ENCODE peak calls at places on chromosomes 5 and 9, in nine cellular contexts. R is ovary, F is RWPE1, S is uterus, Z is right lobe of liver, M is choroid plexus epithelial cell, J is colonic mucosa, V is HFFc6, U is nephron progenitor cell. Q is an unnamed sample.

GRCh38 chr5:81234801-81235200 is 1.7 kb downstream of the CKMT2 start:
- DNase-seq in M (no peak), J (no peak), F (no peak), S (no peak), Z (no peak), R (peak), U (no peak), V (no peak), Q (no peak)

GRCh38 chr5:956941-957729 is 51.5 kb upstream of the NKD2 start:
- DNase-seq in Z (no peak), U (no peak), M (peak), R (no peak), F (peak), J (no peak), S (no peak), V (peak), Q (peak)

GRCh38 chr9:100294341-100294740 is 58.4 kb downstream of the TEX10 start:
- DNase-seq in M (peak), V (peak), R (no peak), J (no peak), U (no peak), S (no peak), Z (no peak), F (no peak), Q (no peak)

GRCh38 chr5:135242021-135242480 is 157.0 kb downstream of the MACROH2A1 start:
- DNase-seq in U (no peak), F (peak), M (no peak), R (no peak), V (peak), Z (no peak), S (peak), J (peak), Q (no peak)

GRCh38 chr5:105587963-105588662 is 2025.5 kb upstream of the NUDT12 start:
- DNase-seq in U (no peak), R (no peak), S (no peak), M (peak), F (no peak), V (no peak), J (no peak), Z (no peak), Q (no peak)

GRCh38 chr5:110115485-110115884 is 425.8 kb downstream of the MAN2A1 start:
- DNase-seq in R (no peak), U (no peak), Z (no peak), F (no peak), V (no peak), M (peak), S (no peak), J (no peak), Q (no peak)

GRCh38 chr5:127840198-127840524 is 137.0 kb downstream of the CCDC192 start:
- DNase-seq in M (no peak), J (no peak), F (no peak), V (no peak), U (no peak), S (no peak), R (no peak), Z (no peak), Q (no peak)

GRCh38 chr5:150644496-150644895 is 4.0 kb downstream of the SYNPO start:
- DNase-seq in U (no peak), M (no peak), V (no peak), J (no peak), Z (peak), S (no peak), F (no peak), R (peak), Q (no peak)

GRCh38 chr5:1033178-1033577 is 24.6 kb downstream of the NKD2 start:
- DNase-seq in S (no peak), U (peak), M (no peak), Z (no peak), V (no peak), F (no peak), R (peak), J (no peak), Q (no peak)

GRCh38 chr5:153209687-153210086 is 280.8 kb upstream of the GRIA1 start:
- DNase-seq in S (no peak), J (no peak), V (no peak), F (no peak), U (no peak), R (no peak), M (no peak), Z (no peak), Q (no peak)

GRCh38 chr5:122076669-122077450 is 1.2 kb downstream of the LOX start:
- DNase-seq in U (peak), S (peak), R (peak), J (peak), Z (peak), M (peak), V (peak), F (peak), Q (peak)

GRCh38 chr5:78527054-78527884 is 121.3 kb downstream of the LHFPL2 start:
- DNase-seq in U (no peak), Z (no peak), J (peak), V (peak), F (peak), M (peak), R (no peak), S (peak), Q (no peak)

GRCh38 chr5:140633081-140633471 is at the start of gene CD14:
- DNase-seq in S (no peak), M (peak), R (peak), F (peak), Z (no peak), V (peak), U (no peak), J (peak), Q (peak)

GRCh38 chr9:115997923-115998322 is 155.7 kb upstream of the PAPPA start:
- DNase-seq in F (no peak), R (no peak), M (peak), V (peak), Z (no peak), U (no peak), S (peak), J (no peak), Q (no peak)

GRCh38 chr5:172179032-172179989 is 8.7 kb downstream of the STK10 start:
- DNase-seq in F (no peak), U (no peak), Z (no peak), M (peak), V (peak), J (peak), S (no peak), R (no peak), Q (no peak)

GRCh38 chr9:127788337-127789011 is 2.6 kb downstream of the CDK9 start:
- DNase-seq in U (no peak), S (no peak), V (no peak), J (no peak), Z (peak), R (no peak), F (no peak), M (no peak), Q (no peak)

GRCh38 chr5:172429201-172429940 is 25.0 kb downstream of the SH3PXD2B start:
- DNase-seq in Z (no peak), S (peak), F (no peak), V (peak), R (no peak), M (peak), U (no peak), J (no peak), Q (peak)

GRCh38 chr5:92899611-92900010 is 681.4 kb downstream of the NR2F1-AS1 start:
- DNase-seq in M (no peak), V (no peak), F (no peak), Z (no peak), S (no peak), R (no peak), J (no peak), U (no peak), Q (no peak)

GRCh38 chr5:67215592-67216471 is 19.2 kb upstream of the CD180 start:
- DNase-seq in M (peak), S (peak), R (peak), F (no peak), V (peak), J (peak), Z (peak), U (no peak), Q (peak)

GRCh38 chr5:68659876-68660275 is 433.9 kb upstream of the SLC30A5 start:
- DNase-seq in U (no peak), J (no peak), M (no peak), R (no peak), V (peak), Z (no peak), F (no peak), S (no peak), Q (no peak)

GRCh38 chr9:86563959-86564358 is 209.7 kb upstream of the TUT7 start:
- DNase-seq in F (no peak), S (no peak), M (no peak), U (no peak), Z (no peak), V (no peak), J (no peak), R (no peak), Q (no peak)

GRCh38 chr5:28014779-28015178 is 976.4 kb upstream of the CDH9 start:
- DNase-seq in R (no peak), J (no peak), U (no peak), Z (no peak), S (no peak), V (no peak), F (no peak), M (peak), Q (no peak)

GRCh38 chr5:34415559-34416198 is 240.4 kb upstream of the RAI14 start:
- DNase-seq in U (no peak), F (no peak), J (no peak), R (no peak), M (peak), S (no peak), V (peak), Z (no peak), Q (no peak)

GRCh38 chr9:81032831-81033230 is 656.5 kb downstream of the TLE1 start:
- DNase-seq in Z (no peak), J (no peak), U (no peak), V (peak), R (no peak), F (no peak), M (no peak), S (no peak), Q (no peak)

GRCh38 chr5:27494845-27495244 is 456.5 kb upstream of the CDH9 start:
- DNase-seq in F (peak), J (no peak), V (no peak), Z (no peak), S (no peak), U (no peak), R (no peak), M (peak), Q (no peak)

GRCh38 chr5:119583684-119584083 is 45.7 kb upstream of the FAM170A start:
- DNase-seq in V (peak), Z (no peak), F (no peak), S (no peak), U (no peak), J (no peak), R (no peak), M (no peak), Q (no peak)

GRCh38 chr9:9612270-9612669 is 1000.5 kb downstream of the PTPRD start:
- DNase-seq in F (no peak), U (no peak), S (no peak), R (no peak), Z (no peak), V (no peak), J (peak), M (no peak), Q (no peak)

GRCh38 chr5:3925935-3926334 is 330.3 kb downstream of the IRX1 start:
- DNase-seq in U (no peak), S (no peak), M (no peak), Z (no peak), F (no peak), V (no peak), R (no peak), J (no peak), Q (no peak)

GRCh38 chr5:125160787-125161502 is 414.5 kb upstream of the ZNF608 start:
- DNase-seq in F (no peak), Z (no peak), J (no peak), V (no peak), U (peak), R (peak), S (no peak), M (peak), Q (no peak)

GRCh38 chr5:144048254-144048856 is 122.1 kb downstream of the YIPF5 start:
- DNase-seq in S (no peak), F (no peak), V (no peak), Z (no peak), M (no peak), R (no peak), J (no peak), U (no peak), Q (no peak)

GRCh38 chr5:133108481-133108921 is 56.7 kb downstream of the HSPA4 start:
- DNase-seq in M (no peak), U (no peak), Z (no peak), R (no peak), V (no peak), S (no peak), F (no peak), J (no peak), Q (peak)

GRCh38 chr5:141094481-141095262 is at the start of gene PCDHB2:
- DNase-seq in Z (no peak), J (no peak), V (peak), F (peak), M (peak), S (no peak), U (peak), R (no peak), Q (no peak)

DNA sequence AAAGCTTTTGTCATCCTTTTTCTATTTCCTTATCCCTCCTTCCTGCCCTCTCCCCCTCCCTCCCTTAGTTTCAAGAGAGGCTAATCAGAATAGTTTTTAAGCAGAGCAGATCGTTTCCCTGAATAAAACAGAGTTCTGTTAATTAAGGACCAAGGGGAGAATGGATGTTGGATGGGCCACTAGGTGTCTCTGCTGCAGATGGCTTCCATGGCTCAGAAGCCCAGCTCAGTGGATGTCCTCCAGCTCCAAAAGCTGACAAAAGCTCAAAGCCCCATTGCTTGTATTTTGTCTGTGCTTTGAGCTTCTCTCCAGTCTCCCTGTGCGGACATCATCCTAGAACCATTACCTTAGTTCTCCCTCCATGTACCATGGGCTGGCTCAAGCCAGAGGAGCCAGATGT is 21.0 kb upstream of the NPR3 start:
- DNase-seq in J (no peak), F (no peak), Z (no peak), M (peak), S (no peak), R (no peak), V (no peak), U (no peak), Q (no peak)
- TF ChIP-seq CTCF in J (no peak), F (no peak), Z (peak), M (peak), S (no peak), R (no peak), V (peak), U (no peak), Q (no peak)

DNA sequence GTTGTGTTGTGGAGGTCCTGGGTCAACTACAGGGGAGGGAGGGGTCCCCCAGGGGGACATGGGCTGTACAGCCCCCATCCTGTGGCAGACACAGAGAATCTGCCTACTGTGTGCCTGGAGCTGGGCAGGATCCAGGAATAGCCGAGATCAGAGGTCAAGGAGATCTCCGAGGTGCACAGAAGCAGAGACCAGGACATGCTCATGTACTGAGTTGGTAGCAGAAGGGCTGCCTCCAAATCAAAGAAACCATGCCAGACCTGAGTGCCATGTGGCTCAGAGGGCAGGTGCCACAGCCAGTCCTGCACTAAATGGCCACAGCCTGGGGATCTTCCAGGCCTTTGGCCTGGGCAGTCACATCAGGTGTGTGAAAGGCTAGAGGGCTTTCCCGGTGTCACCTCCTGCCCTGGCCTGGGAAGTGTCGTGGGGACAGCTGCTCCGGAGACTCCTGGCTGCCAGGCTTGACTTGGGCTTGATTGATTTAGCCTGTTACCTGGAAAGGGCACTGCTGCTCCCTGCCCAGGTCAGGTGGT is 27.8 kb downstream of the GSN start:
- DNase-seq in J (no peak), S (no peak), V (no peak), F (no peak), R (peak), Z (no peak), M (no peak), U (no peak), Q (no peak)
- TF ChIP-seq CTCF in J (no peak), S (no peak), V (no peak), F (no peak), R (no peak), Z (no peak), M (no peak), U (no peak), Q (no peak)

GRCh38 chr9:124475158-124475867 is 25.1 kb downstream of the ADGRD2 start:
- DNase-seq in R (no peak), J (no peak), U (no peak), M (no peak), F (no peak), V (no peak), S (no peak), Z (no peak), Q (no peak)

GRCh38 chr9:124475868-124476690 is 25.8 kb downstream of the ADGRD2 start:
- DNase-seq in R (no peak), Z (no peak), S (no peak), J (no peak), V (no peak), F (no peak), U (no peak), M (no peak), Q (no peak)

GRCh38 chr9:124478014-124478753 is 27.9 kb downstream of the ADGRD2 start:
- DNase-seq in F (no peak), U (peak), V (no peak), S (no peak), Z (no peak), J (no peak), M (no peak), R (no peak), Q (no peak)

GRCh38 chr9:124479371-124479770 is 27.8 kb downstream of the NR5A1 start:
- DNase-seq in J (no peak), Z (no peak), S (no peak), R (no peak), V (no peak), M (no peak), U (no peak), F (no peak), Q (no peak)

GRCh38 chr9:124477211-124478013 is 27.2 kb downstream of the ADGRD2 start:
- DNase-seq in U (peak), V (no peak), F (no peak), S (no peak), R (no peak), Z (no peak), J (no peak), M (no peak), Q (no peak)
- TF ChIP-seq CTCF in U (no peak), V (no peak), F (no peak), S (no peak), R (no peak), Z (no peak), J (no peak), M (no peak), Q (no peak)

GRCh38 chr5:57174850-57175525 is 1.1 kb downstream of the GPBP1 start:
- DNase-seq in F (peak), M (no peak), R (no peak), V (no peak), J (no peak), S (no peak), U (no peak), Z (no peak), Q (no peak)

GRCh38 chr5:57174128-57174849 is 430 bp downstream of the GPBP1 start:
- DNase-seq in S (no peak), R (no peak), M (peak), V (no peak), Z (no peak), F (peak), U (no peak), J (no peak), Q (peak)

GRCh38 chr5:57173026-57173317 is 887 bp upstream of the GPBP1 start:
- DNase-seq in R (no peak), S (no peak), F (no peak), M (no peak), U (no peak), Z (peak), J (peak), V (no peak), Q (no peak)

GRCh38 chr5:57172466-57172961 is 1.3 kb upstream of the GPBP1 start:
- DNase-seq in F (peak), R (no peak), S (no peak), M (peak), V (no peak), U (no peak), J (peak), Z (no peak), Q (peak)

DNA sequence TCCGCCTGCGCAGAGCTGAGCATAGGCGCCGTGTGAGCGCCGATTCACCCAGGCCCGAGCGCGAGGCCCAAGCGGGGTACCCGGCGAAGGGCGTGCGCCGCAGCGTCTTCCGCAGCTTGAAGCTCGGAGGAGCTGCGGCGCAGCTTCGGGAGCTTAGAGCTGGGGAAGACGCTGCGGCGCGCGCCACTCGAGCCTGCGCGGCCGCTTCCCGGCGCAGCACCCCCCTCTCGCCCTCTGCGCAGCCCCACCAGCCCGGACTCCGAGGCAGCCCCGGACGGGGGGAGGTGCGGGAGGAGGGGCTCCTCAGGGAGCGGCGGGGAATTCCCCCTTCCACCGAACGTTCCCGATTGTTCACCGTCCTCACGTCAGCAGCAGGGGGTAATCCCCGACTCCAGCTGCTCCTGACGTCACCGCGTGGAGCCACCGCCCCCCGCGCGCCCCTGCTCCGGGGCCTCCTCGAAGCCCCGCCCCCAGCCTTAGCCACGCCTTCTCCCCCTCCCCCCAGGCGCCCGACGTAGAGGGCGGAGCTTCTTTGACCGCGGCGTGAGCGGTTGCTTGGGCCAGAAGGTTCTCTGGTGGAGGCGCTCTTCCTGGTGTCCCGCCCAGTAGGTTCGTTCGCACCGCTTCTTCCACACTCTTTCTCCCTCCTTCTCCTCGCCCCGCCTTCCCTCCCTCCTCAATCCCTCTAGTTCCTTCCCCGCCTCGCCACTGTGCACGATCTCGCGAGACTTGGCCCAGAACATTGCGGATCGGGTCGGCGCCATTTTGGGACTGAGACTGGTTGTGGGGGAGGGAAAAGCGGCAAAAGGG is at the start of gene GPBP1:
- DNase-seq in V (peak), F (peak), U (peak), Z (peak), R (peak), S (peak), J (peak), M (peak), Q (peak)
- TF ChIP-seq CTCF in V (peak), F (no peak), U (no peak), Z (no peak), R (no peak), S (no peak), J (no peak), M (no peak), Q (no peak)

GRCh38 chr9:132674485-132674884 is 4.2 kb downstream of the GTF3C4 start:
- DNase-seq in Z (no peak), S (no peak), J (no peak), F (no peak), M (no peak), U (no peak), R (no peak), V (no peak), Q (no peak)

GRCh38 chr9:132671620-132672412 is 1.6 kb downstream of the GTF3C4 start:
- DNase-seq in Z (no peak), U (no peak), J (no peak), R (no peak), F (peak), M (no peak), V (peak), S (no peak), Q (no peak)

GRCh38 chr9:132672413-132672690 is 2.1 kb downstream of the GTF3C4 start:
- DNase-seq in M (no peak), F (peak), U (no peak), S (no peak), J (no peak), V (peak), R (no peak), Z (no peak), Q (peak)

GRCh38 chr9:132670816-132671371 is 630 bp downstream of the GTF3C4 start:
- DNase-seq in J (peak), M (peak), R (peak), F (peak), S (peak), Z (peak), U (peak), V (peak), Q (peak)

GRCh38 chr9:132673355-132673754 is 3.1 kb downstream of the GTF3C4 start:
- DNase-seq in Z (no peak), F (peak), R (no peak), S (no peak), U (no peak), J (no peak), M (peak), V (peak), Q (peak)
- TF ChIP-seq CTCF in Z (no peak), F (no peak), R (no peak), S (no peak), U (no peak), J (no peak), M (peak), V (peak), Q (no peak)

GRCh38 chr9:92728831-92729734 is 35.5 kb downstream of the BICD2 start:
- DNase-seq in R (no peak), J (no peak), F (no peak), Z (no peak), U (peak), V (peak), S (no peak), M (peak), Q (no peak)
- TF ChIP-seq CTCF in R (no peak), J (no peak), F (no peak), Z (peak), U (no peak), V (peak), S (no peak), M (peak), Q (no peak)